ENCODE peak calls at places on chromosomes 2 and 18, in four cellular contexts. T is Calu3, G is fibroblast of the conjunctiva, R is retinal pigment epithelial cell. V is an unnamed sample.
A peak's percentile ranks its signal among the peaks of the same experiment; 100 is the strongest.

GRCh38 chr2:231518771-231519170 is 11.5 kb downstream of the NMUR1 start:
- DNase-seq in T (no peak), G (no peak), R (no peak), V (no peak)

GRCh38 chr2:74201196-74201595 is 2.8 kb downstream of the MTHFD2 start:
- DNase-seq in T (no peak), G (no peak), R (no peak), V (no peak)

GRCh38 chr2:203225423-203226039 is 13.3 kb upstream of the CYP20A1 start:
- DNase-seq in T (peak; percentile 43), G (no peak), R (no peak), V (peak; percentile 46)

GRCh38 chr2:24360963-24361330 is 611 bp upstream of the ITSN2 start:
- DNase-seq in T (no peak), G (no peak), R (no peak), V (no peak)

GRCh38 chr2:54254180-54254579 is 1.8 kb downstream of the TSPYL6 start:
- DNase-seq in T (no peak), G (no peak), R (no peak), V (no peak)

GRCh38 chr2:167506395-167506794 is 618.1 kb downstream of the XIRP2 start:
- DNase-seq in T (no peak), G (no peak), R (no peak), V (no peak)

GRCh38 chr2:151632993-151633592 is 101.2 kb downstream of the NEB start:
- DNase-seq in T (no peak), G (no peak), R (no peak), V (peak; percentile 37)

GRCh38 chr2:30931841-30932407 is 124.7 kb upstream of the CAPN13 start:
- DNase-seq in T (no peak), G (no peak), R (no peak), V (no peak)

GRCh38 chr18:33751613-33752221 is 173.7 kb downstream of the ASXL3 start:
- DNase-seq in T (no peak), G (no peak), R (no peak), V (peak; percentile 49)

GRCh38 chr18:10481831-10482230 is 27.4 kb downstream of the APCDD1 start:
- DNase-seq in T (no peak), G (no peak), R (no peak), V (no peak)

GRCh38 chr2:20446280-20446916 is 476 bp upstream of the RHOB start:
- DNase-seq in T (no peak), G (no peak), R (no peak), V (no peak)

GRCh38 chr2:217225596-217225995 is 365.7 kb upstream of the TNP1 start:
- DNase-seq in T (no peak), G (no peak), R (no peak), V (no peak)

GRCh38 chr2:193806088-193806774 is 1611.5 kb upstream of the TMEFF2 start:
- DNase-seq in T (no peak), G (no peak), R (no peak), V (no peak)

GRCh38 chr18:13453714-13454113 is 235.2 kb downstream of the LDLRAD4 start:
- DNase-seq in T (no peak), G (no peak), R (no peak), V (no peak)

GRCh38 chr2:119290859-119291587 is 67.4 kb downstream of the STEAP3 start:
- DNase-seq in T (peak; percentile 80), G (no peak), R (peak; percentile 24), V (peak; percentile 33)

GRCh38 chr2:230575640-230576324 is 136.9 kb upstream of the CAB39 start:
- DNase-seq in T (peak; percentile 43), G (no peak), R (no peak), V (peak; percentile 7)

GRCh38 chr2:236261452-236261851 is 2.8 kb downstream of the ASB18 start:
- DNase-seq in T (no peak), G (no peak), R (no peak), V (peak; percentile 28)

GRCh38 chr2:42100696-42101585 is 53.1 kb downstream of the PKDCC start:
- DNase-seq in T (peak; percentile 63), G (no peak), R (no peak), V (no peak)

GRCh38 chr2:37326285-37326684 is 1.7 kb upstream of the PRKD3 start:
- DNase-seq in T (no peak), G (peak; percentile 77), R (no peak), V (peak; percentile 23)

GRCh38 chr2:119678021-119678656 is 862 bp upstream of the TMEM177 start:
- DNase-seq in T (peak; percentile 31), G (no peak), R (no peak), V (no peak)

GRCh38 chr2:48113767-48114166 is 207.5 kb upstream of the FBXO11 start:
- DNase-seq in T (no peak), G (no peak), R (no peak), V (no peak)

GRCh38 chr18:13120255-13120654 is 98.3 kb upstream of the LDLRAD4 start:
- DNase-seq in T (no peak), G (no peak), R (no peak), V (no peak)

GRCh38 chr2:23491622-23492336 is 106.8 kb downstream of the KLHL29 start:
- DNase-seq in T (no peak), G (no peak), R (no peak), V (no peak)